ENCODE peak calls at places on chromosome 18, in ten cellular contexts. X is K562, M is left cardiac atrium, K is neural crest cell, G is heart left ventricle, Q is GM06990, V is A172, B is renal cortical epithelial cell, S is coronary artery, E is EL. H is an unnamed sample.

GRCh38 chr18:50274941-50275340 is 6.4 kb downstream of the MBD1 start:
- DNase-seq in M (no peak), S (no peak), Q (no peak), G (no peak), E (no peak), V (no peak), K (no peak), B (no peak), X (no peak), H (no peak)

GRCh38 chr18:79343567-79344207 is 52.0 kb upstream of the NFATC1 start:
- DNase-seq in G (no peak), M (no peak), V (no peak), K (no peak), X (no peak), E (no peak), Q (no peak), B (peak), S (no peak), H (no peak)

GRCh38 chr18:9575558-9575957 is 38.8 kb downstream of the PPP4R1 start:
- DNase-seq in X (peak), G (no peak), Q (no peak), K (peak), V (peak), E (peak), B (peak), M (peak), S (no peak), H (no peak)

GRCh38 chr18:63974991-63975390 is 5.1 kb downstream of the SERPINB8 start:
- DNase-seq in Q (no peak), B (peak), K (no peak), M (no peak), X (no peak), E (peak), G (no peak), S (no peak), V (no peak), H (no peak)

GRCh38 chr18:21393986-21394385 is 152.0 kb downstream of the GREB1L start:
- DNase-seq in M (peak), X (no peak), G (no peak), V (no peak), K (no peak), Q (no peak), S (peak), B (no peak), E (no peak), H (no peak)

GRCh38 chr18:66473882-66474281 is 130.0 kb downstream of the CDH19 start:
- DNase-seq in G (no peak), X (no peak), E (no peak), M (no peak), Q (no peak), V (no peak), K (no peak), S (no peak), B (no peak), H (no peak)

GRCh38 chr18:79405781-79406575 is 10.2 kb downstream of the NFATC1 start:
- DNase-seq in X (no peak), M (peak), G (peak), V (no peak), E (no peak), S (no peak), K (no peak), B (no peak), Q (peak), H (peak)

GRCh38 chr18:55354795-55355194 is 233.2 kb downstream of the TCF4 start:
- DNase-seq in B (no peak), S (no peak), E (no peak), M (no peak), X (no peak), K (no peak), V (no peak), G (no peak), Q (no peak), H (no peak)

GRCh38 chr18:7117390-7118355 is at the start of gene LAMA1:
- DNase-seq in E (peak), K (peak), X (no peak), Q (no peak), S (no peak), M (peak), V (no peak), G (no peak), B (no peak), H (no peak)

GRCh38 chr18:3808985-3809780 is 359.2 kb downstream of the TGIF1 start:
- DNase-seq in B (no peak), S (no peak), Q (no peak), M (no peak), E (no peak), V (no peak), G (no peak), X (no peak), K (no peak), H (no peak)

GRCh38 chr18:55110436-55110835 is 151.2 kb upstream of the CCDC68 start:
- DNase-seq in K (no peak), X (no peak), B (no peak), E (peak), S (no peak), V (peak), G (no peak), M (no peak), Q (no peak), H (no peak)

GRCh38 chr18:31943895-31944816 is 1.2 kb upstream of the TRAPPC8 start:
- DNase-seq in S (no peak), B (peak), G (no peak), K (no peak), M (no peak), X (peak), V (no peak), Q (peak), E (no peak), H (no peak)

GRCh38 chr18:63520053-63520452 is 22.1 kb upstream of the SERPINB12 start:
- DNase-seq in Q (no peak), S (no peak), X (no peak), B (peak), E (no peak), M (no peak), V (no peak), G (no peak), K (no peak), H (no peak)

GRCh38 chr18:79953921-79954651 is 2.6 kb upstream of the SLC66A2 start:
- DNase-seq in S (peak), K (no peak), G (no peak), X (no peak), M (no peak), E (no peak), B (peak), Q (no peak), V (no peak), H (no peak)

GRCh38 chr18:60099709-60100108 is 199.9 kb downstream of the PMAIP1 start:
- DNase-seq in B (no peak), K (no peak), M (no peak), V (no peak), X (no peak), G (no peak), E (no peak), S (no peak), Q (no peak), H (no peak)

GRCh38 chr18:57052173-57052572 is 94.7 kb upstream of the BOD1L2 start:
- DNase-seq in B (no peak), V (no peak), X (no peak), Q (no peak), S (no peak), G (no peak), M (no peak), K (no peak), E (no peak), H (peak)

GRCh38 chr18:79621501-79621900 is 58.1 kb upstream of the CTDP1 start:
- DNase-seq in X (no peak), E (no peak), S (no peak), Q (no peak), V (no peak), B (no peak), M (peak), G (peak), K (no peak), H (no peak)

GRCh38 chr18:10565835-10566234 is 40.0 kb downstream of the NAPG start:
- DNase-seq in M (no peak), E (no peak), K (no peak), X (no peak), Q (no peak), B (no peak), S (no peak), V (no peak), G (no peak), H (no peak)

GRCh38 chr18:63131106-63131943 is 188.2 kb downstream of the BCL2 start:
- DNase-seq in V (peak), S (no peak), E (peak), Q (no peak), G (no peak), X (no peak), B (peak), K (peak), M (peak), H (peak)

GRCh38 chr18:31741096-31741735 is 19.5 kb downstream of the SLC25A52 start:
- DNase-seq in E (peak), V (peak), Q (no peak), B (peak), X (peak), M (peak), S (no peak), K (peak), G (no peak), H (no peak)

H was measured in GM13977.